ENCODE peak calls at places on chromosomes 12 and 14, in four cellular contexts. H is right lobe of liver, D is heart left ventricle, I is GM12878. Q is an unnamed sample.
A peak's percentile ranks its signal among the peaks of the same experiment; 100 is the strongest.

GRCh38 chr12:13536219-13536910 is 339.8 kb downstream of the EMP1 start:
- ATAC-seq in I (peak; percentile 93), H (no peak), D (no peak), Q (no peak)

GRCh38 chr12:105479710-105480109 is 149.2 kb downstream of the C12orf75 start:
- ATAC-seq in I (no peak), D (no peak), H (no peak), Q (no peak)

GRCh38 chr12:107759410-107759809 is 1.5 kb downstream of the PRDM4 start:
- ATAC-seq in H (no peak), I (peak; percentile 19), D (no peak), Q (no peak)

GRCh38 chr12:73076760-73077159 is 804.6 kb downstream of the TRHDE start:
- ATAC-seq in H (peak; percentile 99), D (no peak), I (no peak), Q (no peak)

GRCh38 chr14:61625171-61625570 is 70.1 kb upstream of the HIF1A start:
- ATAC-seq in D (no peak), I (no peak), H (no peak), Q (no peak)

GRCh38 chr12:1080520-1081223 is 89.6 kb downstream of the ERC1 start:
- ATAC-seq in D (no peak), I (peak; percentile 90), H (no peak), Q (no peak)

GRCh38 chr12:8032242-8033152 is at the start of gene FOXJ2:
- ATAC-seq in I (peak; percentile 90), D (peak; percentile 92), H (peak; percentile 92), Q (peak; percentile 97)

GRCh38 chr14:53509227-53509822 is 356.2 kb upstream of the DDHD1 start:
- ATAC-seq in H (no peak), I (no peak), D (peak; percentile 97), Q (peak; percentile 95)

GRCh38 chr12:6233121-6233971 is 33.1 kb downstream of the CD9 start:
- ATAC-seq in D (peak; percentile 49), I (no peak), H (no peak), Q (no peak)

GRCh38 chr12:128079-128478 is 61.5 kb downstream of the IQSEC3 start:
- ATAC-seq in H (peak; percentile 44), I (no peak), D (no peak), Q (no peak)

GRCh38 chr14:97446087-97446486 is 648.9 kb downstream of the VRK1 start:
- ATAC-seq in H (no peak), D (no peak), I (no peak), Q (no peak)

GRCh38 chr12:69002969-69003368 is 70.0 kb upstream of the CPM start:
- ATAC-seq in H (no peak), D (no peak), I (no peak), Q (no peak)

GRCh38 chr12:105226219-105226618 is 9.8 kb downstream of the APPL2 start:
- ATAC-seq in H (peak; percentile 78), I (peak; percentile 36), D (peak; percentile 92), Q (peak; percentile 85)

GRCh38 chr12:121578230-121579189 is 2.3 kb downstream of the KDM2B start:
- ATAC-seq in I (peak; percentile 12), D (peak; percentile 1), H (no peak), Q (peak; percentile 43)

GRCh38 chr12:108666326-108666995 is 32.8 kb upstream of the SELPLG start:
- ATAC-seq in H (peak; percentile 84), D (peak; percentile 71), I (no peak), Q (no peak)

GRCh38 chr12:78035913-78036658 is 205.4 kb downstream of the NAV3 start:
- ATAC-seq in H (no peak), D (peak; percentile 28), I (no peak), Q (no peak)

GRCh38 chr12:124583854-124584253 is 16.4 kb upstream of the NCOR2 start:
- ATAC-seq in I (peak; percentile 48), D (no peak), H (no peak), Q (no peak)

GRCh38 chr12:6460751-6461371 is 9.0 kb downstream of the TAPBPL start:
- ATAC-seq in I (peak; percentile 36), D (peak; percentile 78), H (no peak), Q (no peak)

GRCh38 chr12:132474237-132474741 is 15.7 kb upstream of the FBRSL1 start:
- ATAC-seq in H (no peak), D (no peak), I (no peak), Q (no peak)

GRCh38 chr12:88578821-88579518 is 1.3 kb downstream of the KITLG start:
- ATAC-seq in D (peak; percentile 47), I (peak; percentile 12), H (peak; percentile 58), Q (no peak)

GRCh38 chr12:113850309-113851056 is 115.6 kb downstream of the RBM19 start:
- ATAC-seq in H (no peak), D (peak; percentile 89), I (no peak), Q (peak; percentile 47)

GRCh38 chr14:50967104-50967503 is 22.8 kb upstream of the PYGL start:
- ATAC-seq in H (no peak), I (no peak), D (no peak), Q (no peak)

GRCh38 chr14:33081259-33081658 is 142.6 kb downstream of the NPAS3 start:
- ATAC-seq in D (no peak), I (no peak), H (no peak), Q (no peak)

GRCh38 chr14:74500417-74501134 is 7.0 kb downstream of the ISCA2 start:
- ATAC-seq in H (no peak), I (no peak), D (no peak), Q (no peak)

GRCh38 chr12:51950682-51951198 is 759 bp upstream of the ACVR1B start:
- ATAC-seq in D (no peak), I (no peak), H (no peak), Q (no peak)

GRCh38 chr12:128693115-128693514 is 130.6 kb downstream of the SLC15A4 start:
- ATAC-seq in D (no peak), I (no peak), H (no peak), Q (no peak)
- TF ChIP-seq CTCF in D (no peak), I (no peak), H (no peak), Q (no peak)

GRCh38 chr12:130873825-130874224 is 2.0 kb downstream of the RAN start:
- ATAC-seq in H (no peak), D (no peak), I (peak; percentile 28), Q (no peak)
- H3K36me3 ChIP-seq in H (peaks cover 8% of the 10 kb centered on the region), D (peaks cover 49% of the 10 kb centered on the region), I (peaks cover 6% of the 10 kb centered on the region), Q (no peaks in the 10 kb centered on the region)

GRCh38 chr14:105168979-105169507 is 467 bp upstream of the JAG2 start:
- ATAC-seq in H (peak; percentile 10), I (peak; percentile 42), D (peak; percentile 23), Q (no peak)

GRCh38 chr14:105167303-105168092 is 1.1 kb downstream of the JAG2 start:
- ATAC-seq in H (no peak), I (no peak), D (no peak), Q (no peak)

GRCh38 chr14:105169776-105170655 is 1.4 kb upstream of the JAG2 start:
- ATAC-seq in D (no peak), H (no peak), I (no peak), Q (no peak)

GRCh38 chr14:105168093-105168420 is 519 bp downstream of the JAG2 start:
- ATAC-seq in H (no peak), D (no peak), I (no peak), Q (no peak)

GRCh38 chr14:105168496-105168978 is at the start of gene JAG2:
- ATAC-seq in D (peak; percentile 39), H (peak; percentile 30), I (no peak), Q (peak; percentile 39)
- TF ChIP-seq POLR2A in D (no peak), H (no peak), I (no peak), Q (no peak)

GRCh38 chr14:60304509-60304908 is 55.5 kb downstream of the PPM1A start:
- ATAC-seq in I (no peak), D (peak; percentile 73), H (peak; percentile 97), Q (no peak)
- TF ChIP-seq CTCF in I (no peak), D (no peak), H (no peak), Q (no peak)

GRCh38 chr12:3009780-3010179 is 50.6 kb downstream of the TEAD4 start:
- ATAC-seq in H (no peak), D (no peak), I (no peak), Q (no peak)
- H3K36me3 ChIP-seq in H (no peaks in the 10 kb centered on the region), D (no peaks in the 10 kb centered on the region), I (no peaks in the 10 kb centered on the region), Q (peaks cover 13% of the 10 kb centered on the region)

GRCh38 chr14:68526420-68527105 is 266.3 kb downstream of the ZFP36L1 start:
- ATAC-seq in H (peak; percentile 88), D (peak; percentile 58), I (no peak), Q (peak; percentile 39)
- TF ChIP-seq POLR2A in H (no peak), D (no peak), I (no peak), Q (no peak)

GRCh38 chr12:28104893-28105864 is 85.1 kb upstream of the CCDC91 start:
- ATAC-seq in H (no peak), D (no peak), I (no peak), Q (no peak)

GRCh38 chr12:28108599-28108998 is 81.7 kb upstream of the CCDC91 start:
- ATAC-seq in D (no peak), I (no peak), H (no peak), Q (no peak)

GRCh38 chr12:28114488-28114887 is 75.8 kb upstream of the CCDC91 start:
- ATAC-seq in I (no peak), H (no peak), D (no peak), Q (no peak)

GRCh38 chr12:28107679-28108078 is 82.6 kb upstream of the CCDC91 start:
- ATAC-seq in I (no peak), H (no peak), D (no peak), Q (no peak)

GRCh38 chr12:28110329-28110728 is 79.9 kb upstream of the CCDC91 start:
- ATAC-seq in H (no peak), D (no peak), I (no peak), Q (no peak)
- TF ChIP-seq CTCF in H (no peak), D (no peak), I (no peak), Q (no peak)

GRCh38 chr12:90969851-90970250 is 14.9 kb upstream of the CCER1 start:
- ATAC-seq in H (no peak), I (no peak), D (no peak), Q (no peak)
- H3K36me3 ChIP-seq in H (no peaks in the 10 kb centered on the region), I (no peaks in the 10 kb centered on the region), D (no peaks in the 10 kb centered on the region), Q (no peaks in the 10 kb centered on the region)

DNA sequence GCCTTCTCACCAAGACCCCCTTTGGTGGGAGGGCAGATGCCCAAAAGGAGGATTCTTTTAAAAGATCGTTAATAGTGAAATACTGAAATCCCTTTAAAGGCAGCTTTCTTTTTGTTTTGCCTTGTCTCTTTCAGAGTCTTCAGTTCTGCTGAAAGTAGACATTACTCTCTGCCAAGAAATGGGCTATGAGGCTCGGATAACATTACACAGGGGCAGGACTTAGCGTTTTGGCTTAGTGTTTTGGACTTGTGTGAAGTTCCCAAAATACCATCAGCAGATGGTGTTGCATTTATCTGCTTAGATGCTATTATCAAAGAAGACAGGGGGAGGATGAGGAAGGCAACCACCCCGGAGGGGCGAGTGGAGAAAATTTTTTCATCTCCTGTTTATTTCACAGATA is 88.3 kb upstream of the METAP2 start:
- ATAC-seq in I (no peak), D (peak; percentile 84), H (no peak), Q (peak; percentile 67)
- TF ChIP-seq POLR2A in I (no peak), D (no peak), H (no peak), Q (no peak)